ENCODE peak calls at places on chromosomes 1 and 21, in six cellular contexts. One of them, this sample, is unnamed.

GRCh38 chr1:186375929-186376330 is 292 bp downstream of the ODR4 start:
- DNase-seq in GM12892: no peak
- DNase-seq in tibial nerve: no peak
- DNase-seq in AG08396: no peak
- DNase-seq in hepatocyte: no peak
- DNase-seq in heart right ventricle: no peak
- DNase-seq in this sample: no peak

GRCh38 chr1:25810341-25811299 is 9.1 kb upstream of the MTFR1L start:
- DNase-seq in GM12892: peak; percentile 83
- DNase-seq in AG08396: peak; percentile 83
- DNase-seq in heart right ventricle: peak; percentile 58
- DNase-seq in tibial nerve: peak; percentile 59
- DNase-seq in hepatocyte: peak; percentile 73
- DNase-seq in this sample: peak; percentile 65

GRCh38 chr1:27861436-27861835 is 10.9 kb upstream of the THEMIS2 start:
- DNase-seq in GM12892: no peak
- DNase-seq in hepatocyte: no peak
- DNase-seq in heart right ventricle: no peak
- DNase-seq in tibial nerve: no peak
- DNase-seq in AG08396: no peak
- DNase-seq in this sample: no peak

GRCh38 chr1:46804027-46804889 is 5.4 kb downstream of the CYP4B1 start:
- DNase-seq in GM12892: no peak
- DNase-seq in tibial nerve: peak; percentile 72
- DNase-seq in hepatocyte: no peak
- DNase-seq in AG08396: no peak
- DNase-seq in heart right ventricle: no peak
- DNase-seq in this sample: no peak

GRCh38 chr1:183689770-183690204 is 36.7 kb upstream of the APOBEC4 start:
- DNase-seq in hepatocyte: no peak
- DNase-seq in GM12892: no peak
- DNase-seq in tibial nerve: no peak
- DNase-seq in AG08396: no peak
- DNase-seq in heart right ventricle: no peak
- DNase-seq in this sample: no peak

GRCh38 chr1:68211781-68212180 is 20.5 kb downstream of the WLS start:
- DNase-seq in heart right ventricle: no peak
- DNase-seq in AG08396: no peak
- DNase-seq in GM12892: no peak
- DNase-seq in tibial nerve: no peak
- DNase-seq in hepatocyte: no peak
- DNase-seq in this sample: no peak

GRCh38 chr1:90835172-90835660 is 118.1 kb upstream of the BARHL2 start:
- DNase-seq in AG08396: peak; percentile 17
- DNase-seq in GM12892: no peak
- DNase-seq in tibial nerve: no peak
- DNase-seq in heart right ventricle: no peak
- DNase-seq in hepatocyte: no peak
- DNase-seq in this sample: no peak

GRCh38 chr1:48227165-48228013 is 4.9 kb downstream of the SLC5A9 start:
- DNase-seq in hepatocyte: no peak
- DNase-seq in GM12892: no peak
- DNase-seq in AG08396: no peak
- DNase-seq in heart right ventricle: no peak
- DNase-seq in tibial nerve: no peak
- DNase-seq in this sample: no peak

GRCh38 chr1:203439086-203439620 is 36.5 kb upstream of the PRELP start:
- DNase-seq in tibial nerve: no peak
- DNase-seq in GM12892: no peak
- DNase-seq in AG08396: no peak
- DNase-seq in hepatocyte: no peak
- DNase-seq in heart right ventricle: no peak
- DNase-seq in this sample: no peak

GRCh38 chr21:34669149-34669879 is 520 bp downstream of the CLIC6 start:
- DNase-seq in tibial nerve: no peak
- DNase-seq in heart right ventricle: no peak
- DNase-seq in hepatocyte: peak; percentile 58
- DNase-seq in GM12892: peak; percentile 63
- DNase-seq in AG08396: peak; percentile 30
- DNase-seq in this sample: no peak

GRCh38 chr1:112114540-112114939 is 125.1 kb upstream of the KCND3 start:
- DNase-seq in AG08396: no peak
- DNase-seq in heart right ventricle: no peak
- DNase-seq in GM12892: no peak
- DNase-seq in hepatocyte: no peak
- DNase-seq in tibial nerve: no peak
- DNase-seq in this sample: no peak

GRCh38 chr1:59631561-59631960 is 183.2 kb upstream of the HOOK1 start:
- DNase-seq in hepatocyte: no peak
- DNase-seq in heart right ventricle: no peak
- DNase-seq in AG08396: no peak
- DNase-seq in tibial nerve: no peak
- DNase-seq in GM12892: no peak
- DNase-seq in this sample: no peak

GRCh38 chr21:18041012-18041411 is 203.6 kb upstream of the CHODL start:
- DNase-seq in AG08396: no peak
- DNase-seq in GM12892: no peak
- DNase-seq in hepatocyte: peak; percentile 25
- DNase-seq in tibial nerve: no peak
- DNase-seq in heart right ventricle: no peak
- DNase-seq in this sample: no peak

GRCh38 chr1:21893046-21893805 is 43.9 kb downstream of the HSPG2 start:
- DNase-seq in tibial nerve: no peak
- DNase-seq in GM12892: no peak
- DNase-seq in heart right ventricle: no peak
- DNase-seq in hepatocyte: no peak
- DNase-seq in AG08396: no peak
- DNase-seq in this sample: no peak

GRCh38 chr1:15598436-15598835 is 13.6 kb upstream of the AGMAT start:
- DNase-seq in AG08396: no peak
- DNase-seq in hepatocyte: no peak
- DNase-seq in heart right ventricle: no peak
- DNase-seq in GM12892: no peak
- DNase-seq in tibial nerve: no peak
- DNase-seq in this sample: no peak

GRCh38 chr1:147800852-147801251 is 40.5 kb upstream of the GJA5 start:
- DNase-seq in tibial nerve: no peak
- DNase-seq in GM12892: no peak
- DNase-seq in heart right ventricle: no peak
- DNase-seq in AG08396: no peak
- DNase-seq in hepatocyte: no peak
- DNase-seq in this sample: no peak

GRCh38 chr21:39788383-39788782 is 43.4 kb downstream of the IGSF5 start:
- DNase-seq in AG08396: peak; percentile 48
- DNase-seq in GM12892: no peak
- DNase-seq in tibial nerve: peak; percentile 57
- DNase-seq in heart right ventricle: peak; percentile 82
- DNase-seq in hepatocyte: peak; percentile 92
- DNase-seq in this sample: peak; percentile 23

GRCh38 chr1:43605761-43606160 is 44.2 kb upstream of the KDM4A start:
- DNase-seq in heart right ventricle: no peak
- DNase-seq in hepatocyte: no peak
- DNase-seq in tibial nerve: no peak
- DNase-seq in GM12892: no peak
- DNase-seq in AG08396: peak; percentile 47
- DNase-seq in this sample: no peak

GRCh38 chr1:164651378-164651951 is 92.5 kb downstream of the PBX1 start:
- DNase-seq in GM12892: no peak
- DNase-seq in tibial nerve: no peak
- DNase-seq in hepatocyte: peak; percentile 70
- DNase-seq in AG08396: no peak
- DNase-seq in heart right ventricle: no peak
- DNase-seq in this sample: no peak

GRCh38 chr1:171801395-171801990 is 20.0 kb downstream of the METTL13 start:
- DNase-seq in tibial nerve: no peak
- DNase-seq in AG08396: peak; percentile 46
- DNase-seq in hepatocyte: peak; percentile 70
- DNase-seq in heart right ventricle: no peak
- DNase-seq in GM12892: no peak
- DNase-seq in this sample: no peak

GRCh38 chr1:229223498-229223897 is 47.4 kb upstream of the RAB4A start:
- DNase-seq in hepatocyte: peak; percentile 71
- DNase-seq in tibial nerve: no peak
- DNase-seq in AG08396: no peak
- DNase-seq in heart right ventricle: no peak
- DNase-seq in GM12892: no peak
- DNase-seq in this sample: no peak

GRCh38 chr21:37551406-37552355 is 185.1 kb downstream of the DYRK1A start:
- DNase-seq in tibial nerve: no peak
- DNase-seq in GM12892: no peak
- DNase-seq in AG08396: no peak
- DNase-seq in hepatocyte: peak; percentile 87
- DNase-seq in heart right ventricle: no peak
- DNase-seq in this sample: no peak

GRCh38 chr1:64133036-64133435 is 70.4 kb upstream of the UBE2U start:
- DNase-seq in hepatocyte: peak; percentile 19
- DNase-seq in tibial nerve: no peak
- DNase-seq in AG08396: peak; percentile 62
- DNase-seq in GM12892: no peak
- DNase-seq in heart right ventricle: no peak
- DNase-seq in this sample: no peak

GRCh38 chr1:44354268-44354839 is 703 bp downstream of the ERI3 start:
- DNase-seq in heart right ventricle: no peak
- DNase-seq in hepatocyte: peak; percentile 24
- DNase-seq in GM12892: no peak
- DNase-seq in tibial nerve: no peak
- DNase-seq in AG08396: peak; percentile 18
- DNase-seq in this sample: no peak

GRCh38 chr1:9066945-9067807 is 2.3 kb downstream of the SLC2A5 start:
- DNase-seq in tibial nerve: peak; percentile 54
- DNase-seq in GM12892: no peak
- DNase-seq in heart right ventricle: peak; percentile 69
- DNase-seq in AG08396: peak; percentile 90
- DNase-seq in hepatocyte: no peak
- DNase-seq in this sample: peak; percentile 62

GRCh38 chr1:245599413-245600174 is 444.8 kb downstream of the KIF26B start:
- DNase-seq in heart right ventricle: no peak
- DNase-seq in hepatocyte: peak; percentile 76
- DNase-seq in AG08396: peak; percentile 75
- DNase-seq in GM12892: no peak
- DNase-seq in tibial nerve: no peak
- DNase-seq in this sample: no peak

GRCh38 chr1:1462318-1462966 is 9.1 kb upstream of the ATAD3B start:
- DNase-seq in GM12892: peak; percentile 69
- DNase-seq in hepatocyte: no peak
- DNase-seq in tibial nerve: no peak
- DNase-seq in AG08396: peak; percentile 47
- DNase-seq in heart right ventricle: peak; percentile 51
- DNase-seq in this sample: peak; percentile 27

GRCh38 chr1:240888039-240888786 is 276.3 kb upstream of the GREM2 start:
- DNase-seq in tibial nerve: no peak
- DNase-seq in heart right ventricle: no peak
- DNase-seq in AG08396: no peak
- DNase-seq in GM12892: peak; percentile 28
- DNase-seq in hepatocyte: peak; percentile 65
- DNase-seq in this sample: no peak